ENCODE peak calls at places on chromosomes 3 and 15, in four cellular contexts. U is heart left ventricle, R is cardiac muscle cell, T is neural progenitor cell. V is an unnamed sample.

GRCh38 chr15:77981281-77982126 is 96.0 kb downstream of the TBC1D2B start:
- DNase-seq in T (no peak), R (no peak), U (peak), V (no peak)

GRCh38 chr3:53709856-53710674 is 136.2 kb downstream of the CHDH start:
- DNase-seq in T (peak), R (peak), U (peak), V (peak)

GRCh38 chr3:69207036-69207435 is 84.6 kb upstream of the LMOD3 start:
- DNase-seq in R (no peak), U (no peak), T (no peak), V (no peak)

GRCh38 chr3:12383218-12383617 is 94.3 kb downstream of the PPARG start:
- DNase-seq in R (no peak), T (no peak), U (no peak), V (no peak)

GRCh38 chr15:87817553-87817952 is 439.0 kb downstream of the NTRK3 start:
- DNase-seq in T (no peak), R (no peak), U (no peak), V (no peak)

GRCh38 chr3:27643355-27643754 is 78.8 kb downstream of the EOMES start:
- DNase-seq in U (no peak), R (no peak), T (no peak), V (no peak)

GRCh38 chr3:172106989-172107388 is 67.6 kb downstream of the FNDC3B start:
- DNase-seq in T (no peak), R (peak), U (peak), V (no peak)

GRCh38 chr3:111326144-111326995 is 215.6 kb upstream of the CD96 start:
- DNase-seq in R (peak), U (no peak), T (no peak), V (no peak)

GRCh38 chr15:43518073-43518761 is 809 bp downstream of the MAP1A start:
- DNase-seq in U (no peak), R (peak), T (peak), V (peak)

GRCh38 chr3:176987901-176988300 is 209.4 kb downstream of the TBL1XR1 start:
- DNase-seq in R (peak), T (no peak), U (no peak), V (no peak)

GRCh38 chr3:29145370-29145769 is 135.5 kb upstream of the RBMS3 start:
- DNase-seq in R (no peak), U (no peak), T (no peak), V (no peak)

GRCh38 chr15:37140531-37141053 is 40.2 kb upstream of the MEIS2 start:
- DNase-seq in U (no peak), T (no peak), R (peak), V (no peak)

GRCh38 chr3:50587373-50587772 is 18.1 kb downstream of the HEMK1 start:
- DNase-seq in R (no peak), U (peak), T (no peak), V (no peak)

GRCh38 chr3:74055064-74055463 is 430.3 kb upstream of the PDZRN3 start:
- DNase-seq in R (no peak), U (no peak), T (no peak), V (no peak)

GRCh38 chr3:53044371-53045106 is 1.3 kb downstream of the SFMBT1 start:
- DNase-seq in T (no peak), U (no peak), R (peak), V (peak)

GRCh38 chr3:151578495-151578894 is 117.6 kb upstream of the IGSF10 start:
- DNase-seq in R (no peak), U (no peak), T (no peak), V (no peak)

GRCh38 chr3:195543642-195544536 is 764 bp upstream of the PPP1R2 start:
- DNase-seq in R (peak), T (peak), U (peak), V (no peak)

GRCh38 chr3:5023777-5024346 is 44.6 kb downstream of the BHLHE40 start:
- DNase-seq in U (no peak), T (no peak), R (no peak), V (no peak)
- TF ChIP-seq CTCF in U (no peak), T (no peak), R (no peak), V (no peak)

GRCh38 chr15:33654859-33655258 is 313.4 kb upstream of the CHRM5 start:
- DNase-seq in R (peak), U (no peak), T (peak), V (no peak)
- TF ChIP-seq CTCF in R (no peak), U (no peak), T (peak), V (no peak)

GRCh38 chr3:128009952-128010846 is 42.0 kb upstream of the SEC61A1 start:
- DNase-seq in T (no peak), U (no peak), R (peak), V (no peak)

GRCh38 chr3:128006471-128007424 is 45.5 kb upstream of the SEC61A1 start:
- DNase-seq in T (peak), R (peak), U (no peak), V (no peak)

GRCh38 chr3:128012050-128012449 is 40.2 kb upstream of the SEC61A1 start:
- DNase-seq in R (no peak), U (no peak), T (no peak), V (no peak)

GRCh38 chr3:128014548-128014947 is 37.7 kb upstream of the SEC61A1 start:
- DNase-seq in T (no peak), U (no peak), R (no peak), V (no peak)

DNA sequence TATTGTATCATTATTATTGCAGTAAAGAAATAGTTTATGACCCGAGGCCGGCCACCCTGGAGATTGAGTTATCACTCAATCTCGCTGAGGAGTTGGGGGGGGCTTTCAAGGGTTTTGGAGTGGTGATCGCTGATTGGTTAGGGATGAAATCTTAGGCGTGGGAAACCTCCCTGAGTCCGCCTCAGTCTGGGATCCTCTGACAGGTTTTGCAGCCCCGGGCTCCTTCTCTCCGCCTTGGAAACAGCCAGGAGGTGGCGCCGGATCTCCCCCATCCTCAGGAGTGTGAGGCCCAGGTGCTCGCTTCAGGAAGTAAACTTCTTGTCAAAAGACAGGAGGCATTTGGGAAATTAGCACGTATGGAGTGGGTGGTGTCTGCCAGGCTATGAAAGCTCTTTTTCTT is 41.1 kb upstream of the SEC61A1 start:
- DNase-seq in R (peak), T (peak), U (no peak), V (peak)
- TF ChIP-seq CTCF in R (peak), T (peak), U (peak), V (peak)

DNA sequence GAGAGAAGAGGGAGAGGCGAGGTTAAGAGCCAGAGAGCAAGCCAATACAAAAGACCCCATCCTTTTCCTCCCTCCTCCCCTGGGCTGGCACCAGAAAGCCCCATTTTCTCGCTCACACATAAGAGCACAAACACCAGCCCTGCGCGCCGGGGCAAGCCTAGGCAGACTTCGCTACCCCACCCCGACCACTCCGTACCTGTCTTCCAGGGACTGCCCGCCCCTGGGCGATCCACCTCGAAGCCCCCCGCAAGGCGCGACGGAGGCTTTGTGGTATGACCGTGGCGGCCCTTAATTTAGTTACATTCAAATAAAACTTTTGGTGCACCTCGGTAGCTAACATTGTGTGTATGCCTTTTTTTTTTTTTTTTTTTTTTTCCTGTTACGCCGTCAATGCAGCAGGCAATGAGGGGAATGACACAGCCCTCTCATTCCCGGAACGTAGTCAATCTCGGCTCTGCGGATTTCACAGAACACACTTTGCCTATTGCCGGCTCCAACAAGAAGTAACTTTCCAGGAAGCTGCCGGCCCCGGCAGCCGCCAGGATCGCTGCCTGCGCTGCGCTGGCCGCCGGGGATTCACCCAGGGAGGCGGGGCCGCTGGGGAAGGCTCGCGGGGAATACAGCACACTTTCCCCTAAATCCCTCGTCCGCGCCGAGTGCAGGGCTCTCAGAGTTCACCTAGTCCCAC is 7.7 kb downstream of the BCL6 start:
- DNase-seq in U (peak), R (peak), T (peak), V (peak)
- TF ChIP-seq CTCF in U (no peak), R (no peak), T (peak), V (no peak)

GRCh38 chr3:146164506-146164905 is 3.5 kb upstream of the PLOD2 start:
- DNase-seq in R (no peak), T (no peak), U (no peak), V (no peak)

GRCh38 chr3:146164071-146164470 is 3.1 kb upstream of the PLOD2 start:
- DNase-seq in U (no peak), R (no peak), T (no peak), V (no peak)

GRCh38 chr3:146162561-146162960 is 1.6 kb upstream of the PLOD2 start:
- DNase-seq in R (no peak), T (no peak), U (no peak), V (no peak)

GRCh38 chr3:146164951-146165350 is 4.0 kb upstream of the PLOD2 start:
- DNase-seq in R (no peak), T (no peak), U (no peak), V (no peak)

GRCh38 chr3:146163584-146163983 is 2.6 kb upstream of the PLOD2 start:
- DNase-seq in T (no peak), R (peak), U (no peak), V (no peak)
- TF ChIP-seq CTCF in T (no peak), R (peak), U (peak), V (peak)

V was measured in neural crest cell.